ENCODE peak calls at places on chromosome 17, in six cellular contexts. K, S, H, O, R and L are unnamed samples.

GRCh38 chr17:16971458-16972338 is at the start of gene TNFRSF13B:
- DNase-seq in K (no peak), O (no peak), R (no peak), S (no peak), H (no peak), L (no peak)

GRCh38 chr17:8826808-8827435 is 27.8 kb upstream of the MFSD6L start:
- DNase-seq in R (no peak), S (no peak), K (no peak), O (no peak), H (no peak), L (no peak)

GRCh38 chr17:40174528-40174927 is 2.7 kb upstream of the RAPGEFL1 start:
- DNase-seq in H (no peak), R (no peak), O (no peak), K (no peak), S (no peak), L (no peak)

GRCh38 chr17:73747221-73748002 is 103.2 kb upstream of the SDK2 start:
- DNase-seq in S (peak; percentile 47), O (peak; percentile 58), R (no peak), K (no peak), H (no peak), L (no peak)

GRCh38 chr17:68868708-68869107 is 86.5 kb downstream of the ABCA8 start:
- DNase-seq in R (no peak), S (no peak), K (no peak), H (peak; percentile 38), O (no peak), L (no peak)

GRCh38 chr17:73911726-73912359 is 267.6 kb upstream of the SDK2 start:
- DNase-seq in R (no peak), K (no peak), S (no peak), H (no peak), O (no peak), L (no peak)

GRCh38 chr17:57569021-57569420 is 176.1 kb downstream of the CCDC182 start:
- DNase-seq in H (no peak), R (no peak), K (no peak), O (no peak), S (no peak), L (no peak)

GRCh38 chr17:15397605-15398004 is 56.2 kb upstream of the TEKT3 start:
- DNase-seq in K (no peak), R (no peak), S (no peak), H (no peak), O (no peak), L (no peak)

GRCh38 chr17:78314683-78315354 is 45.1 kb downstream of the SOCS3 start:
- DNase-seq in H (no peak), O (no peak), S (no peak), R (peak; percentile 38), K (no peak), L (no peak)

GRCh38 chr17:13074026-13074425 is 56.2 kb upstream of the ELAC2 start:
- DNase-seq in O (no peak), H (no peak), R (no peak), K (no peak), S (no peak), L (no peak)

GRCh38 chr17:80944326-80944725 is 47.3 kb upstream of the CHMP6 start:
- DNase-seq in K (no peak), O (no peak), H (no peak), S (no peak), R (no peak), L (peak; percentile 40)

GRCh38 chr17:42598905-42599304 is 10.3 kb downstream of the RETREG3 start:
- DNase-seq in K (no peak), R (no peak), S (peak; percentile 29), H (no peak), O (peak; percentile 33), L (peak; percentile 57)

GRCh38 chr17:64103751-64104364 is 26.1 kb downstream of the ERN1 start:
- DNase-seq in K (peak; percentile 50), R (no peak), S (no peak), O (no peak), H (no peak), L (no peak)

GRCh38 chr17:76268015-76268749 is 3.0 kb downstream of the UBALD2 start:
- DNase-seq in H (peak; percentile 74), K (no peak), R (peak; percentile 56), O (peak; percentile 74), S (peak; percentile 82), L (peak; percentile 91)

GRCh38 chr17:69672924-69673323 is 258.4 kb downstream of the MAP2K6 start:
- DNase-seq in K (peak; percentile 60), R (no peak), O (no peak), H (no peak), S (no peak), L (no peak)

GRCh38 chr17:3635474-3636153 is 436 bp downstream of the SHPK start:
- DNase-seq in S (no peak), R (peak; percentile 29), O (no peak), K (peak; percentile 87), H (no peak), L (no peak)

GRCh38 chr17:9244066-9245052 is 223.0 kb downstream of the NTN1 start:
- DNase-seq in K (no peak), S (no peak), H (no peak), R (no peak), O (peak; percentile 36), L (peak; percentile 75)

GRCh38 chr17:20120835-20121234 is 111.7 kb downstream of the SPECC1 start:
- DNase-seq in S (no peak), O (no peak), K (no peak), H (no peak), R (no peak), L (no peak)

GRCh38 chr17:55660171-55660886 is 62.3 kb downstream of the TMEM100 start:
- DNase-seq in O (no peak), H (no peak), R (no peak), S (no peak), K (no peak), L (no peak)

GRCh38 chr17:50363217-50364060 is 9.5 kb downstream of the MRPL27 start:
- DNase-seq in R (peak; percentile 97), S (no peak), H (peak; percentile 65), O (no peak), K (no peak), L (no peak)

GRCh38 chr17:78600181-78600651 is 23.0 kb upstream of the DNAH17 start:
- DNase-seq in O (no peak), R (no peak), K (no peak), H (no peak), S (peak; percentile 22), L (no peak)

GRCh38 chr17:17666111-17666714 is 15.0 kb upstream of the RAI1 start:
- DNase-seq in S (no peak), R (no peak), O (peak; percentile 28), K (peak; percentile 78), H (no peak), L (no peak)

GRCh38 chr17:9350083-9350482 is 225.5 kb downstream of the STX8 start:
- DNase-seq in K (no peak), S (no peak), R (no peak), O (no peak), H (peak; percentile 38), L (no peak)

GRCh38 chr17:3418222-3418621 is 7.1 kb downstream of the OR3A3 start:
- DNase-seq in O (no peak), S (no peak), H (no peak), K (no peak), R (no peak), L (no peak)

GRCh38 chr17:15963670-15964110 is 18.8 kb downstream of the ADORA2B start:
- DNase-seq in K (peak; percentile 79), S (no peak), R (no peak), H (no peak), O (no peak), L (no peak)

GRCh38 chr17:35041390-35041789 is 22.1 kb downstream of the RFFL start:
- DNase-seq in H (no peak), O (no peak), K (no peak), S (no peak), R (no peak), L (no peak)

GRCh38 chr17:50864747-50865059 is 1.5 kb downstream of the TOB1 start:
- DNase-seq in S (no peak), O (no peak), R (peak; percentile 38), K (no peak), H (no peak), L (no peak)

GRCh38 chr17:59000022-59000421 is 106.7 kb downstream of the TRIM37 start:
- DNase-seq in S (no peak), K (no peak), H (no peak), R (no peak), O (no peak), L (no peak)
- H3K36me3 ChIP-seq in S (peaks cover 40% of the 10 kb centered on the region), K (peaks cover 5% of the 10 kb centered on the region), H (no peaks in the 10 kb centered on the region), R (peaks cover 10% of the 10 kb centered on the region), O (peaks cover 28% of the 10 kb centered on the region), L (peaks cover 17% of the 10 kb centered on the region)

DNA sequence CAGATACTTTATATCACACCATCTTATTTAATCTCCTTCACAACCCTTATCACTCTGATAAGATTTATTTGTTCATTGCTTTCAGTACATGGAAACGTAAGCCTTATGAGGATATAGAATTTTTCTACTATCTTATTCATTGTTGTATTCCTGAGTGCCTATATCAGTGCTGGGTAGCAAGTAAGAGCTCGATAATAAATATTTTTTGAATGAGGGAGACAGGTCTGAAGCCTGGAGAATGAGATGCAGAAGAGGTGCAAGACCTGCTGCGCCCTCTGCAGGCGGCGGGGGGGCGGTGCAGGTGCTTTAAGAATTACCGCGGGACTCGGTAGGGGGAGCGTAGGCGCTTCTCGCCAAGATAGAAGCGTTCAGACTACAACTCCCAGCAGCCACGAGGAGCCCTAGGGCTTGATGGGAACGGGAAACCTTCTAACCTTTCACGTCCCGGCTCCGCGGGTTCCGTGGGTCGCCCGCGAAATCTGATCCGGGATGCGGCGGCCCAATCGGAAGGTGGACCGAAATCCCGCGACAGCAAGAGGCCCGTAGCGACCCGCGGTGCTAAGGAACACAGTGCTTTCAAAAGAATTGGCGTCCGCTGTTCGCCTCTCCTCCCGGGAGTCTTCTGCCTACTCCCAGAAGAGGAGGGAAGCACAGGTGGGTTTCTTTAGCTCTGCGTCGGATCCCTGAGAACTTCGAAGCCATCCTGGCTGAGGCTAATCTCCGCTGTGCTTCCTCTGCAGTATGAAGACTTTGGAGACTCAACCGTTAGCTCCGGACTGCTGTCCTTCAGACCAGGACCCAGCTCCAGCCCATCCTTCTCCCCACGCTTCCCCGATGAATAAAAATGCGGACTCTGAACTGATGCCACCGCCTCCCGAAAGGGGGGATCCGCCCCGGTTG is at the start of gene WRAP53:
- DNase-seq in K (peak; percentile 93), S (peak; percentile 98), H (peak; percentile 99), O (peak; percentile 98), R (peak; percentile 100), L (peak; percentile 97)
- TF ChIP-seq CTCF in K (peak; percentile 90), S (peak; percentile 98), H (peak; percentile 99), O (peak; percentile 99), R (peak; percentile 99), L (peak; percentile 100)

GRCh38 chr17:46031920-46032319 is 32.9 kb downstream of the STH start:
- DNase-seq in K (peak; percentile 26), O (no peak), R (no peak), S (no peak), H (no peak), L (no peak)
- H3K36me3 ChIP-seq in K (peaks cover 38% of the 10 kb centered on the region), O (peaks cover 91% of the 10 kb centered on the region), R (peaks cover 39% of the 10 kb centered on the region), S (peaks cover 94% of the 10 kb centered on the region), H (no peaks in the 10 kb centered on the region), L (peaks cover 91% of the 10 kb centered on the region)

GRCh38 chr17:38453951-38454421 is 25.7 kb downstream of the ARHGAP23 start:
- DNase-seq in K (no peak), R (no peak), S (peak; percentile 57), H (peak; percentile 59), O (no peak), L (no peak)

GRCh38 chr17:38457577-38458371 is 29.5 kb downstream of the ARHGAP23 start:
- DNase-seq in S (no peak), K (no peak), O (no peak), H (no peak), R (no peak), L (no peak)

GRCh38 chr17:38454528-38454927 is 26.3 kb downstream of the ARHGAP23 start:
- DNase-seq in R (no peak), K (peak; percentile 74), O (peak; percentile 63), S (peak; percentile 90), H (peak; percentile 97), L (peak; percentile 82)

GRCh38 chr17:38455288-38455915 is 27.1 kb downstream of the ARHGAP23 start:
- DNase-seq in O (no peak), R (peak; percentile 57), K (no peak), H (no peak), S (no peak), L (no peak)

GRCh38 chr17:38456031-38456815 is 28.0 kb downstream of the ARHGAP23 start:
- DNase-seq in K (no peak), H (no peak), S (no peak), R (no peak), O (no peak), L (no peak)
- TF ChIP-seq CTCF in K (no peak), H (no peak), S (no peak), R (peak; percentile 17), O (no peak), L (peak; percentile 14)